ENCODE peak calls at places on chromosome 15, in six cellular contexts. C is hippocampal formation, W is neural crest cell, M is C1 segment of cervical spinal cord, N is H9, P is activated B cell treated with CpG ODN at 0.5 μM for 24 hours. Q is an unnamed sample.

GRCh38 chr15:41499109-41499851 is 5.6 kb downstream of the ITPKA start:
- DNase-seq in C (peak; percentile 31), W (no peak), M (no peak), N (no peak), P (no peak), Q (no peak)

GRCh38 chr15:36079021-36079420 is 500.4 kb upstream of the CDIN1 start:
- DNase-seq in C (no peak), W (no peak), M (no peak), N (no peak), P (no peak), Q (no peak)

GRCh38 chr15:52080031-52080430 is 32.5 kb downstream of the BCL2L10 start:
- DNase-seq in C (no peak), W (no peak), M (no peak), N (no peak), P (no peak), Q (no peak)

GRCh38 chr15:81000144-81000625 is 538 bp upstream of the TLNRD1 start:
- DNase-seq in C (no peak), W (no peak), M (no peak), N (no peak), P (no peak), Q (no peak)

GRCh38 chr15:44646460-44646859 is 17.0 kb downstream of the SPG11 start:
- DNase-seq in C (no peak), W (no peak), M (no peak), N (no peak), P (no peak), Q (no peak)

GRCh38 chr15:90929709-90930019 is 2.7 kb downstream of the HDDC3 start:
- DNase-seq in C (no peak), W (no peak), M (peak; percentile 63), N (no peak), P (no peak), Q (no peak)

GRCh38 chr15:39360417-39360816 is 220.5 kb upstream of the THBS1 start:
- DNase-seq in C (no peak), W (no peak), M (no peak), N (no peak), P (no peak), Q (no peak)

GRCh38 chr15:70833897-70834765 is 19.8 kb downstream of the LARP6 start:
- DNase-seq in C (no peak), W (no peak), M (no peak), N (peak; percentile 59), P (no peak), Q (no peak)

GRCh38 chr15:68594533-68595259 is 15.9 kb downstream of the CORO2B start:
- DNase-seq in C (no peak), W (no peak), M (no peak), N (no peak), P (no peak), Q (no peak)

Q was measured in NCI-H1417 treated with DMSO at 0.1 percent for 48 hours.